ENCODE peak calls at places on chromosomes 4 and X, in seven cellular contexts. One of them, this sample, is unnamed.

GRCh38 chr4:150581611-150582010 is 340 bp upstream of the MAB21L2 start:
- DNase-seq in transverse colon: peak
- DNase-seq in foreskin fibroblast: no peak
- DNase-seq in upper lobe of right lung: no peak
- DNase-seq in upper lobe of left lung: no peak
- DNase-seq in uterus: no peak
- DNase-seq in NB4: no peak
- DNase-seq in this sample: no peak

GRCh38 chrX:150200820-150201287 is 162.3 kb upstream of the MAMLD1 start:
- DNase-seq in uterus: peak
- DNase-seq in upper lobe of right lung: no peak
- DNase-seq in foreskin fibroblast: peak
- DNase-seq in transverse colon: peak
- DNase-seq in NB4: peak
- DNase-seq in upper lobe of left lung: no peak
- DNase-seq in this sample: peak

GRCh38 chr4:86946868-86947493 is 12.2 kb downstream of the AFF1 start:
- DNase-seq in upper lobe of right lung: no peak
- DNase-seq in upper lobe of left lung: no peak
- DNase-seq in foreskin fibroblast: no peak
- DNase-seq in uterus: no peak
- DNase-seq in NB4: no peak
- DNase-seq in transverse colon: no peak
- DNase-seq in this sample: no peak

GRCh38 chrX:103063918-103064434 is at the start of gene BEX1:
- DNase-seq in transverse colon: peak
- DNase-seq in upper lobe of left lung: peak
- DNase-seq in foreskin fibroblast: peak
- DNase-seq in NB4: no peak
- DNase-seq in uterus: peak
- DNase-seq in upper lobe of right lung: peak
- DNase-seq in this sample: peak

GRCh38 chrX:154485150-154486051 is 1.0 kb downstream of the UBL4A start:
- DNase-seq in foreskin fibroblast: no peak
- DNase-seq in upper lobe of left lung: no peak
- DNase-seq in upper lobe of right lung: no peak
- DNase-seq in uterus: no peak
- DNase-seq in transverse colon: no peak
- DNase-seq in NB4: no peak
- DNase-seq in this sample: no peak

GRCh38 chr4:159235779-159236368 is 133.0 kb downstream of the RAPGEF2 start:
- DNase-seq in foreskin fibroblast: no peak
- DNase-seq in upper lobe of left lung: no peak
- DNase-seq in transverse colon: no peak
- DNase-seq in uterus: no peak
- DNase-seq in upper lobe of right lung: no peak
- DNase-seq in NB4: no peak
- DNase-seq in this sample: peak

GRCh38 chr4:168648929-168649328 is 152.1 kb downstream of the PALLD start:
- DNase-seq in upper lobe of right lung: no peak
- DNase-seq in NB4: no peak
- DNase-seq in uterus: no peak
- DNase-seq in foreskin fibroblast: peak
- DNase-seq in transverse colon: no peak
- DNase-seq in upper lobe of left lung: no peak
- DNase-seq in this sample: peak

GRCh38 chr4:136680761-136681160 is 851.5 kb downstream of the PCDH18 start:
- DNase-seq in foreskin fibroblast: no peak
- DNase-seq in NB4: no peak
- DNase-seq in upper lobe of left lung: no peak
- DNase-seq in upper lobe of right lung: no peak
- DNase-seq in uterus: no peak
- DNase-seq in transverse colon: no peak
- DNase-seq in this sample: no peak

GRCh38 chr4:112472318-112472717 is 43.7 kb downstream of the NEUROG2 start:
- DNase-seq in transverse colon: no peak
- DNase-seq in NB4: no peak
- DNase-seq in upper lobe of left lung: no peak
- DNase-seq in uterus: no peak
- DNase-seq in upper lobe of right lung: no peak
- DNase-seq in foreskin fibroblast: no peak
- DNase-seq in this sample: no peak

GRCh38 chr4:88054909-88055308 is 47.5 kb downstream of the PKD2 start:
- DNase-seq in uterus: no peak
- DNase-seq in NB4: peak
- DNase-seq in foreskin fibroblast: peak
- DNase-seq in upper lobe of right lung: no peak
- DNase-seq in upper lobe of left lung: no peak
- DNase-seq in transverse colon: peak
- DNase-seq in this sample: peak

GRCh38 chrX:63784902-63785692 is at the start of gene ARHGEF9:
- DNase-seq in transverse colon: peak
- DNase-seq in upper lobe of left lung: peak
- DNase-seq in NB4: no peak
- DNase-seq in upper lobe of right lung: no peak
- DNase-seq in uterus: peak
- DNase-seq in foreskin fibroblast: peak
- DNase-seq in this sample: no peak

GRCh38 chrX:8455600-8455999 is 9.0 kb upstream of the VCX3B start:
- DNase-seq in NB4: no peak
- DNase-seq in foreskin fibroblast: no peak
- DNase-seq in uterus: no peak
- DNase-seq in upper lobe of right lung: no peak
- DNase-seq in transverse colon: no peak
- DNase-seq in upper lobe of left lung: no peak
- DNase-seq in this sample: no peak
- TF ChIP-seq CTCF in NB4: no peak
- TF ChIP-seq CTCF in foreskin fibroblast: no peak
- TF ChIP-seq CTCF in uterus: no peak
- TF ChIP-seq CTCF in upper lobe of right lung: no peak
- TF ChIP-seq CTCF in transverse colon: no peak
- TF ChIP-seq CTCF in upper lobe of left lung: no peak
- TF ChIP-seq CTCF in this sample: no peak

GRCh38 chr4:8200302-8200975 is 1.3 kb downstream of the SH3TC1 start:
- DNase-seq in transverse colon: peak
- DNase-seq in upper lobe of right lung: peak
- DNase-seq in upper lobe of left lung: peak
- DNase-seq in NB4: no peak
- DNase-seq in foreskin fibroblast: peak
- DNase-seq in uterus: no peak
- DNase-seq in this sample: peak
- H3K4me3 ChIP-seq in transverse colon: no peak
- H3K4me3 ChIP-seq in upper lobe of right lung: peak
- H3K4me3 ChIP-seq in upper lobe of left lung: peak
- H3K4me3 ChIP-seq in NB4: no peak
- H3K4me3 ChIP-seq in foreskin fibroblast: no peak
- H3K4me3 ChIP-seq in uterus: peak
- H3K4me3 ChIP-seq in this sample: no peak

GRCh38 chrX:73867144-73867543 is 304.1 kb downstream of the CHIC1 start:
- DNase-seq in transverse colon: no peak
- DNase-seq in uterus: no peak
- DNase-seq in NB4: no peak
- DNase-seq in foreskin fibroblast: no peak
- DNase-seq in upper lobe of right lung: no peak
- DNase-seq in upper lobe of left lung: no peak
- DNase-seq in this sample: no peak

GRCh38 chrX:73868916-73869315 is 305.9 kb downstream of the CHIC1 start:
- DNase-seq in upper lobe of right lung: no peak
- DNase-seq in NB4: no peak
- DNase-seq in transverse colon: no peak
- DNase-seq in upper lobe of left lung: no peak
- DNase-seq in foreskin fibroblast: no peak
- DNase-seq in uterus: no peak
- DNase-seq in this sample: no peak

GRCh38 chrX:73863268-73863667 is 300.3 kb downstream of the CHIC1 start:
- DNase-seq in NB4: no peak
- DNase-seq in uterus: no peak
- DNase-seq in upper lobe of right lung: no peak
- DNase-seq in foreskin fibroblast: no peak
- DNase-seq in transverse colon: no peak
- DNase-seq in upper lobe of left lung: no peak
- DNase-seq in this sample: no peak

GRCh38 chrX:73859622-73860021 is 296.6 kb downstream of the CHIC1 start:
- DNase-seq in uterus: no peak
- DNase-seq in foreskin fibroblast: no peak
- DNase-seq in NB4: no peak
- DNase-seq in upper lobe of left lung: no peak
- DNase-seq in transverse colon: no peak
- DNase-seq in upper lobe of right lung: no peak
- DNase-seq in this sample: no peak

GRCh38 chrX:73863852-73864251 is 300.9 kb downstream of the CHIC1 start:
- DNase-seq in upper lobe of right lung: no peak
- DNase-seq in NB4: no peak
- DNase-seq in upper lobe of left lung: no peak
- DNase-seq in uterus: no peak
- DNase-seq in foreskin fibroblast: no peak
- DNase-seq in transverse colon: no peak
- DNase-seq in this sample: no peak
- TF ChIP-seq CTCF in upper lobe of right lung: no peak
- TF ChIP-seq CTCF in NB4: no peak
- TF ChIP-seq CTCF in upper lobe of left lung: no peak
- TF ChIP-seq CTCF in uterus: no peak
- TF ChIP-seq CTCF in foreskin fibroblast: no peak
- TF ChIP-seq CTCF in transverse colon: no peak
- TF ChIP-seq CTCF in this sample: no peak

DNA sequence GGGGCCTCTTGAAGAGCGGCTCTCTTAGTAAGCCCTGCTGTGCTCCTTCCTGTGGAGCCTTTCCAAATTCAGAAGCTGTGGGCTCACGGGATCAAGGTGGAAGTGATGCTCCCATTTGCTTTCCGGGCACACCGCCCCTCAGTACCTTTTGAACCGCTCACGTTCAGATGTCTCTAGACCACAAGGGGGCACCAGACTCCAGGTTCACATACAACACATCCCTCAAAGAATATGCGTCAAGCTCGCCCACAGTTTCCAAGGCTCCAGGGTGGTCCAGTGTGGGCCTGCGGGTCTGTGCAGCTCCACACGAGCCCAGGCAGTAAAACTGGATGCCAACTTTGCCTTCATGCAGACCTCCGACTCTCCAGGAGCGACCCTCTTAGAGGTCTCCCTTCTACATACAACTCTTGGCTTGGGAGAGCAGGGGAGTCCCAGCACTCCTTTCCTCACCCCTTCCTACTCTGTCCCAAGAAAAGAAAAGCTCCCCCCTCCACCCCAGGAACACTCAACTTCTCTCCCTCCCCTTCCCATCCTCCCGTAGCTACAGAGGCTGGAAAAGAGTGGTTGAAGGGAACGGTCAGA is 11.0 kb downstream of the SUPT20HL1 start:
- DNase-seq in foreskin fibroblast: peak
- DNase-seq in upper lobe of right lung: no peak
- DNase-seq in upper lobe of left lung: no peak
- DNase-seq in uterus: peak
- DNase-seq in transverse colon: peak
- DNase-seq in NB4: peak
- DNase-seq in this sample: peak
- H3K4me3 ChIP-seq in foreskin fibroblast: no peak
- H3K4me3 ChIP-seq in upper lobe of right lung: no peak
- H3K4me3 ChIP-seq in upper lobe of left lung: no peak
- H3K4me3 ChIP-seq in uterus: no peak
- H3K4me3 ChIP-seq in transverse colon: no peak
- H3K4me3 ChIP-seq in NB4: no peak
- H3K4me3 ChIP-seq in this sample: no peak

DNA sequence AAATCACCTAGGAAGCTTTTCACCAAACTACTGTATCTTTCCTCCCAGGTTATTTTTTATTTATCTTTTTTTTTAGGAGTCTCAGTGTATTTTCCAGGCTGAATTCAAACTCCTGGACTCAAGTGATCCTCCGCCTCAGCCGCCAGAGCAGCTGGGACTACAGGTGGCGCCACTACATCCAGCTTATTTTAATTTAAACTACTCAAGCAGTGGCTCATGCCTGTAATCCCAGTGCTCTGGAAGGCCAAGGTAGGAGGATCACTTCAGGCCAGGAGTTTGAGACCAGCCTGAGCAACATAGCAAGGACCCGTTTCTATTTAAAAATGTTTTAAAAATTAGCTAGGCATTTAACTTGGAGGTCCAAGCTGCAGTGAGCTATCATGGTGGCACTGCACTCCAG is 37.8 kb downstream of the LEF1 start:
- DNase-seq in uterus: no peak
- DNase-seq in upper lobe of right lung: no peak
- DNase-seq in foreskin fibroblast: no peak
- DNase-seq in NB4: no peak
- DNase-seq in upper lobe of left lung: no peak
- DNase-seq in transverse colon: no peak
- DNase-seq in this sample: no peak
- TF ChIP-seq CTCF in uterus: no peak
- TF ChIP-seq CTCF in upper lobe of right lung: no peak
- TF ChIP-seq CTCF in foreskin fibroblast: peak
- TF ChIP-seq CTCF in NB4: no peak
- TF ChIP-seq CTCF in upper lobe of left lung: no peak
- TF ChIP-seq CTCF in transverse colon: no peak
- TF ChIP-seq CTCF in this sample: peak

GRCh38 chr4:1152284-1152683 is 20.1 kb downstream of the SPON2 start:
- DNase-seq in upper lobe of left lung: no peak
- DNase-seq in transverse colon: no peak
- DNase-seq in uterus: no peak
- DNase-seq in foreskin fibroblast: no peak
- DNase-seq in NB4: no peak
- DNase-seq in upper lobe of right lung: no peak
- DNase-seq in this sample: no peak

GRCh38 chr4:1154523-1155182 is 17.7 kb downstream of the SPON2 start:
- DNase-seq in upper lobe of left lung: peak
- DNase-seq in uterus: no peak
- DNase-seq in upper lobe of right lung: no peak
- DNase-seq in NB4: no peak
- DNase-seq in foreskin fibroblast: peak
- DNase-seq in transverse colon: peak
- DNase-seq in this sample: peak

GRCh38 chr4:1155314-1155713 is 17.1 kb downstream of the SPON2 start:
- DNase-seq in foreskin fibroblast: no peak
- DNase-seq in transverse colon: no peak
- DNase-seq in NB4: no peak
- DNase-seq in upper lobe of right lung: no peak
- DNase-seq in upper lobe of left lung: no peak
- DNase-seq in uterus: no peak
- DNase-seq in this sample: no peak

GRCh38 chr4:1153567-1154090 is 18.8 kb downstream of the SPON2 start:
- DNase-seq in foreskin fibroblast: no peak
- DNase-seq in upper lobe of right lung: no peak
- DNase-seq in upper lobe of left lung: no peak
- DNase-seq in transverse colon: no peak
- DNase-seq in NB4: no peak
- DNase-seq in uterus: no peak
- DNase-seq in this sample: peak

DNA sequence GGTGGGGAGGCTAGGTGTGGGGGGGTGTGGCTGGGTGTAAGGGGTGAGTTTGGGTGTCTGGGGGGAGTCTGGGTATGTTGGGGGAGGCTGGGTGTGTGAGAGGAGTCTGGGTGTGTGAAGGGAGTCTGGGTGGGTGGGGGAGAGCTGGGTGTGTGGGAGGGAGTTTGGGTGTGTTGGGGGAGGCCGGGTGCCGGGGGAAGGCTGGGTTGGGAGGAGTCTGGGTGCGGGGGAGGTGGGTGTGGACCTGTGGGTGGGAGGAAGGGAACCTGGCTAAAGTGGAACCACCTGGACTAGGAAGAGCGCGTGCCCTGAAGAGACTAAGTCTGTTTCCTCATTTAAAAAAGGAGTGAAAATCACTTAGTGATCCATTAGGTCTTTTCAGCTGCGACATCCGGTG is 18.3 kb downstream of the SPON2 start:
- DNase-seq in upper lobe of left lung: peak
- DNase-seq in transverse colon: no peak
- DNase-seq in foreskin fibroblast: no peak
- DNase-seq in upper lobe of right lung: no peak
- DNase-seq in NB4: no peak
- DNase-seq in uterus: no peak
- DNase-seq in this sample: no peak
- H3K4me3 ChIP-seq in upper lobe of left lung: no peak
- H3K4me3 ChIP-seq in transverse colon: no peak
- H3K4me3 ChIP-seq in foreskin fibroblast: no peak
- H3K4me3 ChIP-seq in upper lobe of right lung: no peak
- H3K4me3 ChIP-seq in NB4: no peak
- H3K4me3 ChIP-seq in uterus: no peak
- H3K4me3 ChIP-seq in this sample: no peak

This sample was measured in fibroblast of mammary gland.